ENCODE peak calls at places on chromosomes 16 and 17, in seven cellular contexts. G is H9, K is H1, J is IMR-90, W is mesendoderm, F is neuronal stem cell, Z is trophoblast cell. V is an unnamed sample.

GRCh38 chr17:50946223-50946890 is 80.2 kb upstream of the TOB1 start:
- DNase-seq in J (no peak), G (peak), K (no peak), W (no peak), F (no peak), Z (no peak), V (no peak)

GRCh38 chr17:1532836-1533602 is 16.6 kb upstream of the INPP5K start:
- DNase-seq in G (peak), Z (peak), K (peak), J (no peak), W (peak), F (no peak), V (peak)

GRCh38 chr17:66667491-66668030 is 167.4 kb upstream of the CACNG5 start:
- DNase-seq in F (no peak), K (no peak), J (no peak), W (no peak), Z (no peak), G (no peak), V (no peak)

GRCh38 chr17:37305406-37305905 is 70.3 kb upstream of the C17orf78 start:
- DNase-seq in W (no peak), G (no peak), F (no peak), K (no peak), Z (no peak), J (no peak), V (no peak)

GRCh38 chr17:69609495-69610315 is 195.2 kb downstream of the MAP2K6 start:
- DNase-seq in F (no peak), G (peak), W (peak), J (peak), K (peak), Z (peak), V (peak)

GRCh38 chr16:31700200-31700529 is 172.5 kb downstream of the AHSP start:
- DNase-seq in F (no peak), W (no peak), J (no peak), K (peak), G (peak), Z (no peak), V (no peak)

GRCh38 chr16:17470002-17470870 is 524 bp downstream of the XYLT1 start:
- DNase-seq in J (no peak), K (no peak), F (no peak), W (no peak), G (no peak), Z (peak), V (no peak)

GRCh38 chr17:2055494-2056220 is 754 bp downstream of the HIC1 start:
- DNase-seq in F (no peak), Z (no peak), J (peak), W (no peak), K (no peak), G (no peak), V (peak)

GRCh38 chr17:19347323-19348080 is 15.0 kb downstream of the B9D1 start:
- DNase-seq in K (no peak), J (no peak), Z (no peak), F (no peak), W (no peak), G (peak), V (no peak)

GRCh38 chr17:31394544-31394943 is 3.1 kb downstream of the RAB11FIP4 start:
- DNase-seq in W (peak), F (peak), G (peak), K (peak), J (peak), Z (peak), V (peak)

GRCh38 chr17:72167593-72167992 is 46.8 kb downstream of the SOX9 start:
- DNase-seq in G (no peak), F (no peak), W (no peak), J (no peak), Z (no peak), K (no peak), V (no peak)

GRCh38 chr16:66224186-66224585 is 142.3 kb upstream of the CDH5 start:
- DNase-seq in G (no peak), K (no peak), J (no peak), W (no peak), F (no peak), Z (no peak), V (no peak)

GRCh38 chr17:44219126-44219635 is 294 bp downstream of the UBTF start:
- DNase-seq in F (peak), J (peak), K (no peak), G (peak), W (peak), Z (peak), V (peak)

GRCh38 chr17:6749519-6749918 is 6.3 kb upstream of the XAF1 start:
- DNase-seq in J (no peak), F (no peak), G (no peak), W (no peak), K (no peak), Z (no peak), V (no peak)

GRCh38 chr17:66272699-66273390 is 29.6 kb upstream of the PRKCA start:
- DNase-seq in J (peak), G (no peak), F (no peak), Z (no peak), K (no peak), W (no peak), V (peak)

GRCh38 chr16:89365044-89365467 is 125.3 kb downstream of the ANKRD11 start:
- DNase-seq in G (no peak), F (no peak), J (peak), Z (peak), W (no peak), K (no peak), V (peak)

GRCh38 chr17:8918811-8919210 is 46.7 kb downstream of the PIK3R5 start:
- DNase-seq in Z (peak), W (no peak), F (no peak), K (no peak), G (no peak), J (no peak), V (no peak)

GRCh38 chr16:4936991-4937781 is at the start of gene PPL:
- DNase-seq in G (peak), J (no peak), W (peak), F (peak), Z (peak), K (no peak), V (no peak)

GRCh38 chr17:9432121-9432866 is 143.3 kb downstream of the STX8 start:
- DNase-seq in K (no peak), G (no peak), J (peak), W (no peak), F (no peak), Z (peak), V (peak)

GRCh38 chr16:16048904-16049582 is 99.6 kb downstream of the ABCC1 start:
- DNase-seq in J (no peak), W (peak), G (no peak), K (no peak), F (no peak), Z (no peak), V (no peak)

GRCh38 chr16:1007284-1007850 is 25.8 kb downstream of the SOX8 start:
- DNase-seq in G (no peak), Z (no peak), J (no peak), W (no peak), F (no peak), K (no peak), V (no peak)

GRCh38 chr17:46777943-46778915 is 40.3 kb downstream of the WNT3 start:
- DNase-seq in J (no peak), G (no peak), F (no peak), K (no peak), Z (no peak), W (peak), V (peak)

GRCh38 chr16:634051-634670 is 1.9 kb downstream of the METTL26 start:
- DNase-seq in K (no peak), J (no peak), Z (no peak), G (no peak), W (no peak), F (no peak), V (no peak)

GRCh38 chr17:57085448-57086068 is 512 bp downstream of the AKAP1 start:
- DNase-seq in J (peak), Z (peak), K (no peak), W (peak), G (peak), F (peak), V (peak)

GRCh38 chr16:57871457-57871856 is 69.2 kb upstream of the KIFC3 start:
- DNase-seq in G (no peak), F (no peak), J (peak), W (no peak), K (no peak), Z (peak), V (peak)

GRCh38 chr17:62882878-62883277 is 74.8 kb upstream of the MARCHF10 start:
- DNase-seq in K (no peak), F (no peak), W (no peak), Z (peak), J (peak), G (no peak), V (peak)

GRCh38 chr16:88376835-88377726 is 5.7 kb upstream of the ZNF469 start:
- DNase-seq in Z (peak), G (no peak), W (no peak), F (no peak), K (no peak), J (no peak), V (no peak)

GRCh38 chr17:64509179-64509578 is 2.4 kb downstream of the CEP95 start:
- DNase-seq in F (no peak), K (no peak), J (no peak), W (no peak), G (no peak), Z (no peak), V (no peak)
- H2BK120ac ChIP-seq in F (no peak), K (no peak), J (no peak), W (no peak), G (no peak), Z (no peak), V (no peak)

GRCh38 chr17:82843904-82844640 is 4.2 kb upstream of the ZNF750 start:
- DNase-seq in W (no peak), J (no peak), F (no peak), K (no peak), G (no peak), Z (no peak), V (no peak)

GRCh38 chr17:82841921-82842596 is 2.2 kb upstream of the ZNF750 start:
- DNase-seq in K (no peak), F (no peak), J (no peak), W (no peak), Z (no peak), G (no peak), V (no peak)

GRCh38 chr17:82845163-82845807 is 5.5 kb upstream of the ZNF750 start:
- DNase-seq in K (no peak), Z (no peak), F (no peak), J (no peak), G (no peak), W (no peak), V (no peak)

GRCh38 chr17:82846061-82846691 is 6.4 kb upstream of the ZNF750 start:
- DNase-seq in F (no peak), W (no peak), J (no peak), G (no peak), K (no peak), Z (no peak), V (no peak)

GRCh38 chr17:82844796-82845162 is 5.0 kb upstream of the ZNF750 start:
- DNase-seq in F (no peak), G (no peak), J (no peak), Z (no peak), K (no peak), W (no peak), V (no peak)
- H2BK120ac ChIP-seq in F (peak), G (no peak), J (no peak), Z (no peak), K (no peak), W (no peak), V (no peak)

GRCh38 chr16:85679870-85680269 is 8.9 kb downstream of the GINS2 start:
- DNase-seq in F (no peak), W (no peak), K (no peak), J (no peak), G (no peak), Z (peak), V (no peak)
- H2BK120ac ChIP-seq in F (no peak), W (no peak), K (no peak), J (no peak), G (no peak), Z (no peak), V (no peak)

DNA sequence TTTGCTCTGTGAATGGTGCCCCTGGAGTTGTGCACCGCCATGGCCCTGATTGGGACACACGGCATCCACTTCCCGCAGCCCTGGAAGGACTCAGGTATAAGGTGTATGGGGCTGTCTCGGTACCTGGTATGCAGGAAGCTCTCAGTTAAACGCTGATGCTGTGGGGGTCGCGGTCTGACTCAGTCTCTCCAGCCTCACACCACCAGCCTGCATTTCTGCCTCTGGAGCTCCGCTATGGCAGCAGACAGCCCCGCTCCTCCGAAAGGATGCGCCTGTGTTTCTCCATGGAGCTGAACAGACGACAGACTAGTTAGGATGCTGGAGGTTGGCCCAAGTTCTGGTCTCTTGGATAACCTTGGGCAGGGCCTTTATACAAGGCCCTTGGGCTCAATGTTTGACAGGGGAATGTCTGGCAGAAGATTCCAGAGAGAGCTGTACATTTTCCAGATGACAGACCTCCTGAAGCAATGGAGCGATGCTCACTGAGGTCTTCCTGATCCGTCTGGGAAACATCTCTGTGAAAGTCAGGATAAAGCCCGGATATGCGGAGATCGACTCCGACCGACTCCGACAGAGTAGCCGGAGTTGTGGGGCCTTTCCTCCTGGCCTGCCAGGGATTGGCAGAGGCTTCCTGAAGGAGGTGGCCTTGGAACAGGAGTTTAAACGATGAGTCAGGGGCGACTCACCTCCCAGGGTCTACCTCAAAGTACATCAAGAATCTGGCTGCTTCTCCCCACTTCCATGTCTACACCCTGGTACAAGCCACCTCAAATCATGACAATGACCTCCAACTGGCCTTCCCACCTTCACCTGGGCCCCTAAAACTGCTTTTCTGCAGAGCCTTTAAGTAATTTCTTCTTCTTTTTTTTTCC is 21.9 kb upstream of the BCAR1 start:
- DNase-seq in J (peak), F (no peak), G (no peak), K (no peak), W (peak), Z (peak), V (peak)
- H2BK120ac ChIP-seq in J (peak), F (no peak), G (no peak), K (no peak), W (no peak), Z (peak), V (peak)

V was measured in mesenchymal stem cell.